ENCODE peak calls at places on chromosomes 16 and 17, in seven cellular contexts. One of them, this sample, is unnamed.

GRCh38 chr16:30839523-30840227 is 52.7 kb upstream of the ZNF629 start:
- DNase-seq in Right ventricle myocardium superior: no peak
- DNase-seq in NCI-H526 treated with DMSO at 0.1 percent for 48 hours: no peak
- DNase-seq in endothelial cell: no peak
- DNase-seq in thoracic aorta: no peak
- DNase-seq in ecto neural progenitor cell: no peak
- DNase-seq in H4: no peak
- DNase-seq in this sample: no peak

GRCh38 chr16:49332589-49333267 is 40.9 kb upstream of the C16orf78 start:
- DNase-seq in Right ventricle myocardium superior: no peak
- DNase-seq in NCI-H526 treated with DMSO at 0.1 percent for 48 hours: peak; percentile 10
- DNase-seq in endothelial cell: no peak
- DNase-seq in thoracic aorta: no peak
- DNase-seq in ecto neural progenitor cell: peak; percentile 42
- DNase-seq in H4: no peak
- DNase-seq in this sample: no peak

GRCh38 chr17:83079766-83080616 is 582 bp downstream of the METRNL start:
- DNase-seq in Right ventricle myocardium superior: no peak
- DNase-seq in NCI-H526 treated with DMSO at 0.1 percent for 48 hours: no peak
- DNase-seq in endothelial cell: peak; percentile 37
- DNase-seq in thoracic aorta: no peak
- DNase-seq in ecto neural progenitor cell: no peak
- DNase-seq in H4: no peak
- DNase-seq in this sample: no peak

GRCh38 chr16:29769507-29769906 is 8.5 kb upstream of the ZG16 start:
- DNase-seq in Right ventricle myocardium superior: no peak
- DNase-seq in NCI-H526 treated with DMSO at 0.1 percent for 48 hours: no peak
- DNase-seq in endothelial cell: no peak
- DNase-seq in thoracic aorta: no peak
- DNase-seq in ecto neural progenitor cell: no peak
- DNase-seq in H4: no peak
- DNase-seq in this sample: no peak

GRCh38 chr16:80034469-80034826 is 433.9 kb upstream of the MAF start:
- DNase-seq in Right ventricle myocardium superior: no peak
- DNase-seq in NCI-H526 treated with DMSO at 0.1 percent for 48 hours: no peak
- DNase-seq in endothelial cell: no peak
- DNase-seq in thoracic aorta: no peak
- DNase-seq in ecto neural progenitor cell: no peak
- DNase-seq in H4: no peak
- DNase-seq in this sample: no peak

GRCh38 chr17:75239778-75240393 is 21.5 kb downstream of the GGA3 start:
- DNase-seq in Right ventricle myocardium superior: no peak
- DNase-seq in NCI-H526 treated with DMSO at 0.1 percent for 48 hours: no peak
- DNase-seq in endothelial cell: no peak
- DNase-seq in thoracic aorta: no peak
- DNase-seq in ecto neural progenitor cell: no peak
- DNase-seq in H4: no peak
- DNase-seq in this sample: no peak

GRCh38 chr16:25060920-25061319 is 45.8 kb upstream of the ARHGAP17 start:
- DNase-seq in Right ventricle myocardium superior: no peak
- DNase-seq in NCI-H526 treated with DMSO at 0.1 percent for 48 hours: no peak
- DNase-seq in endothelial cell: no peak
- DNase-seq in thoracic aorta: no peak
- DNase-seq in ecto neural progenitor cell: no peak
- DNase-seq in H4: no peak
- DNase-seq in this sample: peak; percentile 38

GRCh38 chr17:40437095-40437732 is 6.0 kb upstream of the IGFBP4 start:
- DNase-seq in Right ventricle myocardium superior: peak; percentile 51
- DNase-seq in NCI-H526 treated with DMSO at 0.1 percent for 48 hours: no peak
- DNase-seq in endothelial cell: no peak
- DNase-seq in thoracic aorta: no peak
- DNase-seq in ecto neural progenitor cell: no peak
- DNase-seq in H4: peak; percentile 45
- DNase-seq in this sample: peak; percentile 52

GRCh38 chr17:64358261-64358788 is 32.3 kb downstream of the PECAM1 start:
- DNase-seq in Right ventricle myocardium superior: no peak
- DNase-seq in NCI-H526 treated with DMSO at 0.1 percent for 48 hours: no peak
- DNase-seq in endothelial cell: no peak
- DNase-seq in thoracic aorta: no peak
- DNase-seq in ecto neural progenitor cell: no peak
- DNase-seq in H4: no peak
- DNase-seq in this sample: no peak

GRCh38 chr17:62090021-62090824 is 25.1 kb upstream of the MED13 start:
- DNase-seq in Right ventricle myocardium superior: no peak
- DNase-seq in NCI-H526 treated with DMSO at 0.1 percent for 48 hours: no peak
- DNase-seq in endothelial cell: no peak
- DNase-seq in thoracic aorta: no peak
- DNase-seq in ecto neural progenitor cell: no peak
- DNase-seq in H4: no peak
- DNase-seq in this sample: no peak

GRCh38 chr17:72385482-72385881 is 264.7 kb downstream of the SOX9 start:
- DNase-seq in Right ventricle myocardium superior: no peak
- DNase-seq in NCI-H526 treated with DMSO at 0.1 percent for 48 hours: no peak
- DNase-seq in endothelial cell: no peak
- DNase-seq in thoracic aorta: no peak
- DNase-seq in ecto neural progenitor cell: no peak
- DNase-seq in H4: no peak
- DNase-seq in this sample: no peak

GRCh38 chr17:73156887-73157870 is 7.6 kb upstream of the SSTR2 start:
- DNase-seq in Right ventricle myocardium superior: no peak
- DNase-seq in NCI-H526 treated with DMSO at 0.1 percent for 48 hours: no peak
- DNase-seq in endothelial cell: no peak
- DNase-seq in thoracic aorta: no peak
- DNase-seq in ecto neural progenitor cell: no peak
- DNase-seq in H4: no peak
- DNase-seq in this sample: no peak

This sample was measured in GDM1.